ENCODE peak calls at places on chromosomes 4 and X, in nine cellular contexts. P, W, L, C, U, S, G, V and Z are unnamed samples.

GRCh38 chr4:144357970-144358369 is 217.5 kb upstream of the GYPA start:
- DNase-seq in P (no peak), W (no peak), L (no peak), C (no peak), U (no peak), S (no peak), G (no peak), V (no peak), Z (no peak)

GRCh38 chrX:30570505-30570904 is 7.1 kb downstream of the TASL start:
- DNase-seq in P (no peak), W (peak; percentile 10), L (no peak), C (no peak), U (no peak), S (no peak), G (no peak), V (no peak), Z (no peak)

GRCh38 chrX:72270316-72270866 is 6.7 kb downstream of the RPS4X start:
- DNase-seq in P (no peak), W (no peak), L (no peak), C (no peak), U (no peak), S (no peak), G (no peak), V (no peak), Z (no peak)

GRCh38 chr4:38980903-38981676 is 51.1 kb downstream of the TMEM156 start:
- DNase-seq in P (peak; percentile 80), W (peak; percentile 88), L (peak; percentile 55), C (no peak), U (no peak), S (no peak), G (no peak), V (no peak), Z (no peak)

GRCh38 chr4:162497564-162498167 is 333.9 kb upstream of the FSTL5 start:
- DNase-seq in P (peak; percentile 4), W (peak; percentile 49), L (no peak), C (no peak), U (no peak), S (peak; percentile 1), G (no peak), V (no peak), Z (no peak)

GRCh38 chr4:168723569-168723968 is 226.7 kb downstream of the PALLD start:
- DNase-seq in P (no peak), W (no peak), L (no peak), C (no peak), U (no peak), S (no peak), G (no peak), V (no peak), Z (no peak)

GRCh38 chr4:38193464-38193863 is 233.3 kb downstream of the PTTG2 start:
- DNase-seq in P (no peak), W (no peak), L (no peak), C (no peak), U (no peak), S (no peak), G (no peak), V (no peak), Z (no peak)

GRCh38 chr4:168688584-168688983 is 191.7 kb downstream of the PALLD start:
- DNase-seq in P (no peak), W (no peak), L (no peak), C (no peak), U (no peak), S (no peak), G (no peak), V (no peak), Z (no peak)

GRCh38 chr4:129641179-129641578 is 545.2 kb downstream of the C4orf33 start:
- DNase-seq in P (no peak), W (peak; percentile 40), L (peak; percentile 6), C (no peak), U (no peak), S (no peak), G (no peak), V (peak; percentile 61), Z (peak; percentile 50)

DNA sequence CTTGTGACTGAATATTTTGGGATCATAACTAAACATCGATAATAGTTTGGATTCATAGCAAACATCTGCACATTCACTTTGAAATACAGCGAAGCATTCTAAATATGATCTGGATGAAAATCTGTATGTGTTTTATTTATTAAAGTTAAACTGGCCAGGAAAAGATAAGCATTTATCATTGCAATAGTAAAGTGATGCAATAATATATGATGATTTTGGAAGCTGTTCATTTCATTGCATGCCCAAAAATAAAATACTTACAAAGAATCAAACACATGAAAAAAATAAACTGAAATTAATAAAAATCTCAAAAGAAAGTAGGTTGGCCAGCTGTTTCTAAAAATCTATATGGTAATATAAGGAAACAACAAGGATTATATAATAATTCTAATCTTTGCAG is 1.9 kb downstream of the PRDM5 start:
- DNase-seq in P (no peak), W (no peak), L (no peak), C (no peak), U (no peak), S (no peak), G (no peak), V (no peak), Z (no peak)
- H3K4me3 ChIP-seq in P (no peak overlapping the region), W (no peak overlapping the region), L (no peak overlapping the region), C (no peak overlapping the region), U (no peak overlapping the region), S (no peak overlapping the region), G (no peak overlapping the region), V (no peak overlapping the region), Z (no peak overlapping the region)

GRCh38 chr4:67746797-67747495 is 7.2 kb downstream of the GNRHR start:
- DNase-seq in P (no peak), W (peak; percentile 49), L (no peak), C (no peak), U (no peak), S (peak; percentile 21), G (no peak), V (no peak), Z (no peak)
- TF ChIP-seq CTCF in P (peak; percentile 53), W (peak; percentile 60), L (peak; percentile 32), C (peak; percentile 84), U (peak; percentile 74), S (peak; percentile 60), G (peak; percentile 64), V (peak; percentile 77), Z (peak; percentile 20)

DNA sequence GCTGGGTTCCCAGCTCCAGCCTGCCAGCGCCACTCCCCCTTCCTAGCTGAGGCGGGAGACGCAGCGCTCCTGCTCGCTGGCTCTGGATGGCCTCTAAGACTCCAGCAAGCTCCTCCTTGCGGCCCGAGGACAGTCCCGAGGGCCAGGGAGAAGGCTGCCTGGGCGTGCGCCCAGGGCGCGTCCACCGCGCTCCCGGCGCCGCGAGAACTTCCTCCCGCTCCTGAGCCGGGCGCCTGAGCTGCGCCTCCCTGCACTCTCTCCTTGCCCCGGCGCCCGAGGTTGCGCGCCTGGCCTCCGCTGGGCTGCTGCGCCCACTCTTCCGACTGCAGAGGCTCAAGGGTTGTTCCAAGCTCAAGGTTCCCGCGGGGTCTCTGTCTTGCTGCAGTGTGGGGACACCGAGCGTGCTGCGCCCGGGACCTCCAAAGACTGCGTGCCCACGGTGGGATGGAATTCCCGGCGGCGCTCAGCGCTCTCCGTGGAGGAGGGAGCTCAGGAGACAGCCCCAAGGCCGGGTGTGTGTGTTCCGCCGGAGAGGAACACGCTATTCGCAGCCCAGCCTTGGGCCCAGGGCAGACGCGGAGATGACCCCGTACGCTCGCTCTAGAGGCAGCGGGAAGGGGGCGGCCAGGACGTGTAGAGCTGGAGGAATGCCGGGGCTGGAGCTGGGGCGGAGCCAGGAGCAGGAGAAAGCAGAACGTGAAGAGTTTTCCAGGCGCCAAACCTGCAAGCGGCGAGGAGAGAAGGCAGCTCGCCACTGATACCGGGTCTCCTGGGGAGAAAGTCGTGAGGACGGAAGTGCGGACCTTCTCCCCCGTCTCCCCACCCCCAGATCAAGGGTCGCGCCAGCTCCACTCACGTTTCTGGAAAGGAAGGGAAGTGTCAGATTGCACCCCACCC is at the start of gene ARHGAP6:
- DNase-seq in P (no peak), W (peak; percentile 41), L (no peak), C (no peak), U (no peak), S (no peak), G (peak; percentile 35), V (peak; percentile 26), Z (no peak)
- H3K4me3 ChIP-seq in P (peak within 1 kb of the TSS; percentile 52), W (peak within 1 kb of the TSS; percentile 47), L (peak within 1 kb of the TSS; percentile 45), C (peak within 1 kb of the TSS; percentile 27), U (peak within 1 kb of the TSS; percentile 50), S (no peak within 1 kb of the TSS), G (peak within 1 kb of the TSS; percentile 18), V (peak within 1 kb of the TSS; percentile 33), Z (peak within 1 kb of the TSS; percentile 40)

DNA sequence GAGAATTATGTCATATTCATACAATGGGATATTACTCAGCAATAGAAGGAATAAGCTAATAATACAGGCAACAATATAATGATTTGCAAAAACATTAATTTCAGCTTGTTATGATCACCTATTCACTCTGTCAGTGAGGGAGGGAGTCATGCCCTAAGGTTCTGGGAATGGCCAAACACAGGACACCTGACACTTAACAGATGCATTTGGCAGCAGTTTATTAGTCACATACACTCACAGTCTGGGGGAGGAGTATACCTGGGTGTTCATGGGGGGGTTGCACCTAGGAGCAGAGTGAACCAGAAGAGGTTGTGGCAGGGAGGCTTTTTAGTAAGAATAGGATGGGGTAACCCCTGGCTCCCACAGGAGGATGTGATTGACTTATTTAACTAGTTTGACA is 38.3 kb downstream of the SERPINA7 start:
- DNase-seq in P (no peak), W (no peak), L (no peak), C (no peak), U (no peak), S (no peak), G (no peak), V (no peak), Z (no peak)
- TF ChIP-seq CTCF in P (no peak), W (no peak), L (no peak), C (no peak), U (no peak), S (no peak), G (no peak), V (no peak), Z (no peak)